ENCODE peak calls at places on chromosomes 3 and 15, in ten cellular contexts. T is epithelial cell of esophagus, G is neural progenitor cell, L is GM12878, W is brain microvascular endothelial cell, F is thoracic aorta, H is tibial nerve, Y is coronary artery, N is WERI-Rb-1, K is fibroblast of pulmonary artery. R is an unnamed sample.

GRCh38 chr3:16942955-16943354 is 58.2 kb downstream of the PLCL2 start:
- DNase-seq in N (no peak), T (no peak), L (no peak), F (no peak), H (no peak), W (no peak), G (no peak), K (no peak), Y (no peak), R (no peak)

GRCh38 chr3:43512749-43513404 is 108.9 kb downstream of the ANO10 start:
- DNase-seq in N (no peak), W (peak), K (peak), H (no peak), L (no peak), Y (no peak), F (no peak), G (no peak), T (peak), R (peak)

GRCh38 chr3:116056280-116056679 is 389.0 kb downstream of the LSAMP start:
- DNase-seq in L (no peak), Y (no peak), T (no peak), N (no peak), G (no peak), W (no peak), H (no peak), K (no peak), F (no peak), R (no peak)

GRCh38 chr3:184459355-184459754 is 79.5 kb downstream of the CHRD start:
- DNase-seq in K (peak), L (no peak), F (no peak), N (no peak), Y (no peak), G (no peak), H (no peak), W (peak), T (no peak), R (peak)

GRCh38 chr3:15427182-15427880 is at the start of the genes EAF1 and METTL6:
- DNase-seq in N (peak), T (peak), K (peak), L (peak), W (peak), G (peak), F (peak), Y (peak), H (peak), R (peak)

GRCh38 chr15:32718822-32719716 is 1.3 kb downstream of the GREM1 start:
- DNase-seq in G (peak), Y (no peak), N (peak), W (no peak), K (no peak), F (no peak), H (no peak), T (peak), L (no peak), R (peak)

GRCh38 chr15:99430881-99431401 is 134.8 kb upstream of the MEF2A start:
- DNase-seq in H (no peak), N (no peak), T (peak), F (no peak), L (no peak), K (no peak), Y (no peak), W (no peak), G (no peak), R (no peak)

GRCh38 chr3:45890405-45890804 is 4.1 kb downstream of the CCR9 start:
- DNase-seq in T (peak), G (no peak), F (no peak), K (no peak), N (no peak), W (no peak), Y (no peak), H (no peak), L (no peak), R (no peak)

GRCh38 chr3:189355481-189356201 is 183.9 kb downstream of the TPRG1 start:
- DNase-seq in K (peak), T (peak), N (no peak), H (no peak), G (peak), F (no peak), Y (no peak), L (no peak), W (peak), R (peak)

GRCh38 chr3:147653309-147653923 is 244.3 kb downstream of the ZIC1 start:
- DNase-seq in N (no peak), F (no peak), Y (no peak), K (no peak), W (peak), T (no peak), H (no peak), L (no peak), G (peak), R (peak)

GRCh38 chr15:39918688-39919385 is 1.2 kb downstream of the GPR176 start:
- DNase-seq in G (no peak), Y (no peak), K (peak), F (no peak), H (no peak), L (no peak), T (peak), W (peak), N (no peak), R (peak)

GRCh38 chr15:39921274-39921638 is 1.2 kb upstream of the GPR176 start:
- DNase-seq in N (no peak), G (no peak), H (no peak), Y (no peak), F (no peak), W (no peak), T (no peak), K (no peak), L (no peak), R (no peak)

GRCh38 chr15:39920510-39921273 is 626 bp upstream of the GPR176 start:
- DNase-seq in L (peak), K (peak), W (peak), N (peak), T (peak), Y (peak), F (peak), H (peak), G (peak), R (peak)

GRCh38 chr15:39919396-39919739 is 698 bp downstream of the GPR176 start:
- DNase-seq in K (no peak), F (no peak), W (no peak), G (peak), T (no peak), N (no peak), Y (no peak), H (no peak), L (no peak), R (no peak)

GRCh38 chr15:39919740-39920509 is at the start of gene GPR176:
- DNase-seq in W (peak), L (no peak), Y (peak), N (peak), K (peak), H (no peak), F (peak), G (peak), T (peak), R (peak)
- H3K4me3 ChIP-seq in W (peak), L (peak), Y (peak), N (peak), K (peak), H (peak), F (peak), G (peak), T (peak), R (peak)

DNA sequence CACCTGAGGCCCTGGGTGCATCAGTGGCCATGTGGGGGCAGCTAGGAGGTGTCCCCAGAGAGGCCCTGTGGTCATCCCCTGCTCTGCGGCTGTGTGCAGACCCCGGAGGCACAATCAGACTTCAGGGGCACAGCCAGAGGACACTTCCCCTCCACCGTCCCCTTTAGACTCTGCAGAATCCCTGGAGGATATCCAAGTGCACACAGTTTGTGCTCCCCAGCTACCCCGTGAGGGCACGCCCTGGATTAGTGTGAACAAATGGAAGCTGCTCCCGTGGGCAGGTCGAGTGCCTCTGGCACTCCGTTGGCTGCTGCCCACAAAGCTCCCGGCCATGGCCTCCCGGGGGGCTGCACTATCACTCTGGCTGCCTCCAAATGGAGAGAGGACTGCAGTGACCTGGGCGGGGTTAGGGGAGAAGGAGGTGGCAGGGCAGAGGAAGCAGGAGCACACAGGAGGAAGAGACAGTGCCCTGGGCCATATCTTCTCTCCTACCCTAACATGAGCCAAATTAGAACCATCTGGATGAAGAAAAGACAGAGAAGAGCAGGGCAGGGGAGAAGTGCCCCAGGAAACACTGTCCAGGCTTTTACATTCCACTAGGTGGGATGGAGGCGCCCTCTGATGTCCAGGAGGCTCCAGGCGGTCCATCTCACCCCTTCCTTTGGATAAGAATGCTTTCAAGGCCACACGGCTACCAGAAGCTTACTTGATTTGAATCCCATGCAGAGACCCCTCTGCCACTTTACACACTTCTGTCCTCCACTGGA is 29.5 kb upstream of the ACAD9 start:
- DNase-seq in N (peak), L (no peak), T (no peak), F (no peak), H (no peak), K (peak), G (peak), Y (no peak), W (no peak), R (peak)
- TF ChIP-seq CTCF in N (peak), L (no peak), T (peak), F (no peak), H (no peak), K (peak), G (peak), Y (no peak), W (peak), R (peak)

GRCh38 chr15:89206908-89207331 is 14.5 kb downstream of the RLBP1 start:
- DNase-seq in F (peak), G (peak), T (peak), N (peak), L (no peak), K (peak), W (peak), Y (peak), H (peak), R (peak)
- H3K4me3 ChIP-seq in F (peak), G (no peak), T (peak), N (no peak), L (no peak), K (peak), W (no peak), Y (peak), H (no peak), R (no peak)

DNA sequence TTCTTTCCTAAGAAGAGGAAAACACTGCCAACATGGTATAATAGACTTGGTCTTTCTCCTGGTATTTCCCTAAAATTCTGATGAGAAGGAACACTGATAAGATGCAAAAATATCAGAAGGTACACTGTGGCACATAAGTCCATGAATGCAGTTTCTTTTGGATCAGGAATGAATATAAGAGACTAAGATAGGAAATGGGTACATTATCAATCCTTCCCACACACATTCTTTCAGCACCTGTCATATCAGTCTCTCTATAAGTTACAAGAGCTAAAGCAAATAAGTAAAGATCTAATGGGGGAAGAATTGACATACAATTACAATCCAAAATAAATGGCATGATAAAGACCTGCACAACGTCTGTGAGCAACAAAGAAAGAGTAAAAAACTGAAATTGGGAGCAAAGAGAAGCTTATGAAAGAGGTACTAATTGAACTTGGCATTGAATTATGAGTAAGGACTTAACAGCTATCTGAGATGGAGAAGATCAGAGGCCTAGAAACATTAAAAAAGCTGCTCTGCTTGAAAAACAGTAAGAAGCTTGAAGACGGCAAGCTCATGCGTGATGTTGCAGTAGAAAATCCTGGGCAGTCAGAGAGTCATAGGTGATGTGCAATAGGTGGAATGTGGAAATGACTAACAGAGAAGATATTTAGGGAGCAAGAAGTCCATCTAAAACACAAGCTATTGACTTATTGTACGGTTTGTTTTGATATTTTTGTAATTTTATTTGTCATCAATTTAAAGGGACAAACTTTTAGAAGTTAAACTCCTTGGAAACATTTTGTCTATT is 1101.2 kb downstream of the ROBO2 start:
- DNase-seq in F (no peak), T (peak), H (no peak), G (no peak), K (peak), L (no peak), Y (no peak), W (peak), N (no peak), R (peak)
- TF ChIP-seq CTCF in F (no peak), T (no peak), H (no peak), G (no peak), K (no peak), L (no peak), Y (no peak), W (no peak), N (no peak), R (no peak)

GRCh38 chr3:52315977-52316764 is at the start of gene DNAH1:
- DNase-seq in T (no peak), G (peak), F (no peak), N (no peak), K (no peak), H (no peak), W (no peak), L (no peak), Y (no peak), R (no peak)
- H3K4me3 ChIP-seq in T (no peak), G (peak), F (peak), N (no peak), K (no peak), H (peak), W (no peak), L (no peak), Y (peak), R (no peak)

GRCh38 chr3:127001486-127002194 is 18.7 kb downstream of the PLXNA1 start:
- DNase-seq in T (no peak), K (no peak), N (no peak), L (no peak), W (no peak), G (no peak), H (no peak), Y (no peak), F (no peak), R (no peak)
- TF ChIP-seq CTCF in T (no peak), K (no peak), N (no peak), L (no peak), W (no peak), G (no peak), H (no peak), Y (no peak), F (peak), R (no peak)

GRCh38 chr3:86986666-86987420 is 4.1 kb downstream of the VGLL3 start:
- DNase-seq in N (no peak), T (peak), G (no peak), W (no peak), F (no peak), Y (no peak), K (peak), H (no peak), L (no peak), R (peak)
- H3K4me3 ChIP-seq in N (no peak), T (no peak), G (no peak), W (peak), F (peak), Y (peak), K (peak), H (peak), L (no peak), R (peak)

GRCh38 chr3:4977001-4977888 is 2.0 kb upstream of the BHLHE40 start:
- DNase-seq in N (peak), Y (peak), G (peak), K (peak), L (peak), H (peak), W (peak), T (peak), F (peak), R (peak)
- TF ChIP-seq CTCF in N (no peak), Y (no peak), G (no peak), K (peak), L (no peak), H (peak), W (peak), T (no peak), F (no peak), R (peak)

R was measured in astrocyte of the spinal cord.